ENCODE peak calls at places on chromosomes 2 and 18, in five cellular contexts. One of them, this sample, is unnamed.

GRCh38 chr18:27121108-27121507 is 64.0 kb downstream of the CHST9 start:
- DNase-seq in lower leg skin: no peak
- DNase-seq in NCI-H1436 treated with DMSO at 0.1 percent for 48 hours: no peak
- DNase-seq in AG10803: no peak
- DNase-seq in sciatic nerve: no peak
- DNase-seq in this sample: no peak

GRCh38 chr2:152564754-152565551 is 152.3 kb downstream of the PRPF40A start:
- DNase-seq in lower leg skin: no peak
- DNase-seq in NCI-H1436 treated with DMSO at 0.1 percent for 48 hours: no peak
- DNase-seq in AG10803: no peak
- DNase-seq in sciatic nerve: no peak
- DNase-seq in this sample: no peak

GRCh38 chr2:176383836-176384442 is 114.7 kb downstream of the MTX2 start:
- DNase-seq in lower leg skin: no peak
- DNase-seq in NCI-H1436 treated with DMSO at 0.1 percent for 48 hours: no peak
- DNase-seq in AG10803: no peak
- DNase-seq in sciatic nerve: no peak
- DNase-seq in this sample: no peak

GRCh38 chr18:67783215-67783946 is 266.9 kb upstream of the DSEL start:
- DNase-seq in lower leg skin: no peak
- DNase-seq in NCI-H1436 treated with DMSO at 0.1 percent for 48 hours: no peak
- DNase-seq in AG10803: peak
- DNase-seq in sciatic nerve: no peak
- DNase-seq in this sample: no peak

GRCh38 chr2:64263315-64263714 is 119.1 kb upstream of the PELI1 start:
- DNase-seq in lower leg skin: no peak
- DNase-seq in NCI-H1436 treated with DMSO at 0.1 percent for 48 hours: no peak
- DNase-seq in AG10803: peak
- DNase-seq in sciatic nerve: no peak
- DNase-seq in this sample: no peak

GRCh38 chr18:22591231-22591630 is 173.5 kb upstream of the CTAGE1 start:
- DNase-seq in lower leg skin: no peak
- DNase-seq in NCI-H1436 treated with DMSO at 0.1 percent for 48 hours: no peak
- DNase-seq in AG10803: no peak
- DNase-seq in sciatic nerve: no peak
- DNase-seq in this sample: no peak

GRCh38 chr18:23994361-23994902 is 20.1 kb upstream of the TTC39C start:
- DNase-seq in lower leg skin: peak
- DNase-seq in NCI-H1436 treated with DMSO at 0.1 percent for 48 hours: peak
- DNase-seq in AG10803: peak
- DNase-seq in sciatic nerve: no peak
- DNase-seq in this sample: no peak

GRCh38 chr2:26696352-26696816 is 3.9 kb downstream of the KCNK3 start:
- DNase-seq in lower leg skin: no peak
- DNase-seq in NCI-H1436 treated with DMSO at 0.1 percent for 48 hours: no peak
- DNase-seq in AG10803: peak
- DNase-seq in sciatic nerve: no peak
- DNase-seq in this sample: no peak

GRCh38 chr2:150485114-150485870 is 2.2 kb downstream of the RND3 start:
- DNase-seq in lower leg skin: peak
- DNase-seq in NCI-H1436 treated with DMSO at 0.1 percent for 48 hours: peak
- DNase-seq in AG10803: peak
- DNase-seq in sciatic nerve: peak
- DNase-seq in this sample: no peak

GRCh38 chr2:44392338-44392943 is 30.7 kb downstream of the CAMKMT start:
- DNase-seq in lower leg skin: peak
- DNase-seq in NCI-H1436 treated with DMSO at 0.1 percent for 48 hours: no peak
- DNase-seq in AG10803: peak
- DNase-seq in sciatic nerve: peak
- DNase-seq in this sample: peak

GRCh38 chr18:48990497-48991298 is 39.9 kb upstream of the SMAD7 start:
- DNase-seq in lower leg skin: no peak
- DNase-seq in NCI-H1436 treated with DMSO at 0.1 percent for 48 hours: no peak
- DNase-seq in AG10803: peak
- DNase-seq in sciatic nerve: no peak
- DNase-seq in this sample: no peak

GRCh38 chr2:188788621-188789020 is 185.6 kb upstream of the COL3A1 start:
- DNase-seq in lower leg skin: peak
- DNase-seq in NCI-H1436 treated with DMSO at 0.1 percent for 48 hours: no peak
- DNase-seq in AG10803: peak
- DNase-seq in sciatic nerve: peak
- DNase-seq in this sample: no peak

GRCh38 chr2:178268435-178268834 is 74.1 kb downstream of the OSBPL6 start:
- DNase-seq in lower leg skin: no peak
- DNase-seq in NCI-H1436 treated with DMSO at 0.1 percent for 48 hours: no peak
- DNase-seq in AG10803: peak
- DNase-seq in sciatic nerve: no peak
- DNase-seq in this sample: no peak

This sample was measured in KBM-7.